ENCODE peak calls at places on chromosomes 5 and 9, in ten cellular contexts. One of them, this sample, is unnamed. For H3K36me3 and H3K4me1, the result is how much of the 10 kb centered on the place peaks cover.

GRCh38 chr5:175695161-175696126 is 37.6 kb downstream of the HRH2 start:
- DNase-seq in body of pancreas: no peak
- DNase-seq in heart left ventricle: no peak
- DNase-seq in K562: no peak
- DNase-seq in gastrocnemius medialis: no peak
- DNase-seq in IMR-90: no peak
- DNase-seq in ovary: no peak
- DNase-seq in esophagus squamous epithelium: no peak
- DNase-seq in tibial nerve: no peak
- DNase-seq in HCT116: no peak
- DNase-seq in this sample: no peak

GRCh38 chr9:86679979-86680378 is 267.3 kb downstream of the GAS1 start:
- DNase-seq in esophagus squamous epithelium: no peak
- DNase-seq in tibial nerve: no peak
- DNase-seq in heart left ventricle: no peak
- DNase-seq in body of pancreas: no peak
- DNase-seq in ovary: no peak
- DNase-seq in K562: no peak
- DNase-seq in HCT116: no peak
- DNase-seq in gastrocnemius medialis: no peak
- DNase-seq in IMR-90: no peak
- DNase-seq in this sample: no peak

GRCh38 chr9:110801426-110801825 is 132.8 kb downstream of the MUSK start:
- DNase-seq in IMR-90: no peak
- DNase-seq in gastrocnemius medialis: no peak
- DNase-seq in esophagus squamous epithelium: no peak
- DNase-seq in HCT116: no peak
- DNase-seq in body of pancreas: no peak
- DNase-seq in heart left ventricle: no peak
- DNase-seq in ovary: no peak
- DNase-seq in K562: no peak
- DNase-seq in tibial nerve: no peak
- DNase-seq in this sample: no peak

GRCh38 chr5:78920604-78921003 is 64.5 kb downstream of the ARSB start:
- DNase-seq in K562: peak
- DNase-seq in gastrocnemius medialis: no peak
- DNase-seq in ovary: no peak
- DNase-seq in heart left ventricle: no peak
- DNase-seq in esophagus squamous epithelium: no peak
- DNase-seq in HCT116: no peak
- DNase-seq in IMR-90: peak
- DNase-seq in tibial nerve: no peak
- DNase-seq in body of pancreas: no peak
- DNase-seq in this sample: no peak

GRCh38 chr5:83249156-83249555 is 171.8 kb downstream of the XRCC4 start:
- DNase-seq in IMR-90: no peak
- DNase-seq in tibial nerve: no peak
- DNase-seq in ovary: no peak
- DNase-seq in HCT116: no peak
- DNase-seq in esophagus squamous epithelium: no peak
- DNase-seq in gastrocnemius medialis: no peak
- DNase-seq in heart left ventricle: no peak
- DNase-seq in K562: no peak
- DNase-seq in body of pancreas: no peak
- DNase-seq in this sample: no peak

GRCh38 chr5:39208471-39208870 is 10.9 kb downstream of the FYB1 start:
- DNase-seq in esophagus squamous epithelium: no peak
- DNase-seq in tibial nerve: no peak
- DNase-seq in heart left ventricle: no peak
- DNase-seq in ovary: no peak
- DNase-seq in HCT116: no peak
- DNase-seq in body of pancreas: no peak
- DNase-seq in K562: no peak
- DNase-seq in IMR-90: no peak
- DNase-seq in gastrocnemius medialis: no peak
- DNase-seq in this sample: no peak

GRCh38 chr5:6083311-6083941 is 294.9 kb downstream of the MED10 start:
- DNase-seq in gastrocnemius medialis: no peak
- DNase-seq in esophagus squamous epithelium: no peak
- DNase-seq in HCT116: no peak
- DNase-seq in body of pancreas: no peak
- DNase-seq in IMR-90: no peak
- DNase-seq in ovary: no peak
- DNase-seq in heart left ventricle: no peak
- DNase-seq in tibial nerve: no peak
- DNase-seq in K562: no peak
- DNase-seq in this sample: no peak

GRCh38 chr9:90086076-90086475 is 481.3 kb downstream of the GADD45G start:
- DNase-seq in ovary: no peak
- DNase-seq in IMR-90: no peak
- DNase-seq in HCT116: no peak
- DNase-seq in heart left ventricle: no peak
- DNase-seq in esophagus squamous epithelium: no peak
- DNase-seq in K562: no peak
- DNase-seq in tibial nerve: no peak
- DNase-seq in body of pancreas: no peak
- DNase-seq in gastrocnemius medialis: no peak
- DNase-seq in this sample: no peak

GRCh38 chr5:10065428-10066000 is 184.2 kb downstream of the ATPSCKMT start:
- DNase-seq in esophagus squamous epithelium: no peak
- DNase-seq in tibial nerve: no peak
- DNase-seq in heart left ventricle: no peak
- DNase-seq in IMR-90: no peak
- DNase-seq in HCT116: no peak
- DNase-seq in ovary: no peak
- DNase-seq in body of pancreas: no peak
- DNase-seq in K562: no peak
- DNase-seq in gastrocnemius medialis: no peak
- DNase-seq in this sample: no peak

DNA sequence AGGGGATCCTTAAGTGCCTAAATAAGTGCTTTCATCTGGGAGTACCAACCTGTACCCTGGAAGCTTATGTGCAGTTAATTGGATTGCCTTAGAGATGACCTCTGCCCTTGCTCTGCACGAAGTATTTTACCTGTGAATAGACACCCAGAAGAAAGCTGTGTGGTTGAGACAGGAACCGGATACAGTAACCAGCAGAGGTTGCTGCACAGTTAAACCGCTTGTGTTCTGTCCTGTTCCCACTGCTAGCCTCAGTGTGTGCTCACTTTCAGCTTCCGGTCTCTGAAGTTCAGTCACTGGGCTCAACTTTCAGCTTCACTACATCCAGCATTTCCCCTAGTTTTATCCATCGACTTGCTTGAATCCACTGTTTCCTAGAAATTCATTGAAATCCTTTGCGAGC is 185.3 kb downstream of the FAM170A start:
- DNase-seq in HCT116: no peak
- DNase-seq in esophagus squamous epithelium: no peak
- DNase-seq in tibial nerve: no peak
- DNase-seq in gastrocnemius medialis: no peak
- DNase-seq in IMR-90: no peak
- DNase-seq in heart left ventricle: no peak
- DNase-seq in K562: no peak
- DNase-seq in ovary: no peak
- DNase-seq in body of pancreas: no peak
- DNase-seq in this sample: no peak
- H3K36me3 ChIP-seq in HCT116: under half
- H3K36me3 ChIP-seq in esophagus squamous epithelium: under half
- H3K36me3 ChIP-seq in tibial nerve: under half
- H3K36me3 ChIP-seq in gastrocnemius medialis: under half
- H3K36me3 ChIP-seq in IMR-90: under half
- H3K36me3 ChIP-seq in heart left ventricle: under half
- H3K36me3 ChIP-seq in K562: under half
- H3K36me3 ChIP-seq in ovary: under half
- H3K36me3 ChIP-seq in body of pancreas: under half
- H3K36me3 ChIP-seq in this sample: under half

DNA sequence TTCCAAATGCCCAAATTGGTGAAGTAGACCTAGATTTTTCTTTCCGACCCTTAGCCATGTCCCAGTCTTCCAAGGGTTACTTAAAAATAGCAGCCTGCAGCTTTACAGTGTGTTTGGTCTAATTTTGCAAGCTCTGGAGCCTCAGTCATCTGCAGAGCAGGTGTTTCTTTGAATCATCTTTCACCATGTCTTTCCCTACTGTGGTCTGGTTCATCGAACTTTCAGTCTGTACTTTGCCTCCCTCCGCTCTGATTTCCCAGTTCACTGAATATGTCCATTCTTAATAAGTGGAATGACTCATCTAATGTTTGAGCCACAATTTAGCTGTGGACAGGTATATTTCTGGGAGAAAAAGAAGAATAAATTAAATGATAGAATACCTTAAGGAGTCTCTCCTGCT is 1060.7 kb downstream of the EFNA5 start:
- DNase-seq in body of pancreas: no peak
- DNase-seq in ovary: no peak
- DNase-seq in K562: no peak
- DNase-seq in tibial nerve: no peak
- DNase-seq in esophagus squamous epithelium: no peak
- DNase-seq in HCT116: no peak
- DNase-seq in IMR-90: no peak
- DNase-seq in heart left ventricle: no peak
- DNase-seq in gastrocnemius medialis: no peak
- DNase-seq in this sample: no peak
- TF ChIP-seq POLR2A in body of pancreas: no peak
- TF ChIP-seq POLR2A in ovary: no peak
- TF ChIP-seq POLR2A in K562: no peak
- TF ChIP-seq POLR2A in tibial nerve: no peak
- TF ChIP-seq POLR2A in esophagus squamous epithelium: no peak
- TF ChIP-seq POLR2A in HCT116: no peak
- TF ChIP-seq POLR2A in IMR-90: no peak
- TF ChIP-seq POLR2A in heart left ventricle: no peak
- TF ChIP-seq POLR2A in gastrocnemius medialis: no peak
- TF ChIP-seq POLR2A in this sample: no peak

DNA sequence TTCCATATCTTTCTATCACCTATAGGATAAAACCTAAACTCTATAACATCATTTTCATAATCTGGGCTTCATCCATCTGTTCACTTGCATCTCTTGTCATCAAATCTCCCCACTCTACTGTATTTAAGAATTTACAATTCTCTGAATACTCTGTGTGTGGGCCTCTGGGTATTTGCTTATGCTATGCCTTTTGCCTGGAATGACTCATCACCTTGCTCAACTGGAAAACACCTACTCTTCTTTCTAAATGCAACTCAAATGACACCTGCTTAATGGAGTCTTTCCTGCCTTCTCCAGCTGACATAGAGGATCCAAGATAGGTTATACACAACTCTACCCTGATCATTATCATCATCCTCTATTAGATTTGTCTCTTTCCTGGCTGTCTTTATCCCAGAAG is 421.7 kb downstream of the SPATA31D1 start:
- DNase-seq in HCT116: no peak
- DNase-seq in esophagus squamous epithelium: no peak
- DNase-seq in ovary: no peak
- DNase-seq in IMR-90: peak
- DNase-seq in K562: no peak
- DNase-seq in heart left ventricle: no peak
- DNase-seq in gastrocnemius medialis: no peak
- DNase-seq in tibial nerve: no peak
- DNase-seq in body of pancreas: no peak
- DNase-seq in this sample: no peak
- H3K4me1 ChIP-seq in HCT116: under half
- H3K4me1 ChIP-seq in esophagus squamous epithelium: under half
- H3K4me1 ChIP-seq in ovary: under half
- H3K4me1 ChIP-seq in IMR-90: under half
- H3K4me1 ChIP-seq in K562: under half
- H3K4me1 ChIP-seq in heart left ventricle: under half
- H3K4me1 ChIP-seq in gastrocnemius medialis: under half
- H3K4me1 ChIP-seq in tibial nerve: under half
- H3K4me1 ChIP-seq in body of pancreas: under half
- H3K4me1 ChIP-seq in this sample: under half

GRCh38 chr9:136453326-136453725 is 13.7 kb upstream of the INPP5E start:
- DNase-seq in ovary: no peak
- DNase-seq in IMR-90: no peak
- DNase-seq in gastrocnemius medialis: no peak
- DNase-seq in body of pancreas: no peak
- DNase-seq in HCT116: no peak
- DNase-seq in tibial nerve: no peak
- DNase-seq in K562: no peak
- DNase-seq in esophagus squamous epithelium: no peak
- DNase-seq in heart left ventricle: no peak
- DNase-seq in this sample: no peak

GRCh38 chr9:136455043-136456002 is 15.7 kb upstream of the INPP5E start:
- DNase-seq in esophagus squamous epithelium: no peak
- DNase-seq in heart left ventricle: no peak
- DNase-seq in body of pancreas: no peak
- DNase-seq in ovary: no peak
- DNase-seq in tibial nerve: no peak
- DNase-seq in gastrocnemius medialis: no peak
- DNase-seq in K562: no peak
- DNase-seq in HCT116: no peak
- DNase-seq in IMR-90: no peak
- DNase-seq in this sample: no peak

GRCh38 chr9:136451221-136451877 is 11.7 kb upstream of the INPP5E start:
- DNase-seq in HCT116: no peak
- DNase-seq in tibial nerve: no peak
- DNase-seq in esophagus squamous epithelium: no peak
- DNase-seq in gastrocnemius medialis: no peak
- DNase-seq in body of pancreas: no peak
- DNase-seq in K562: no peak
- DNase-seq in IMR-90: no peak
- DNase-seq in ovary: no peak
- DNase-seq in heart left ventricle: no peak
- DNase-seq in this sample: no peak

GRCh38 chr9:136456257-136456656 is 16.6 kb upstream of the INPP5E start:
- DNase-seq in ovary: no peak
- DNase-seq in tibial nerve: no peak
- DNase-seq in heart left ventricle: no peak
- DNase-seq in IMR-90: no peak
- DNase-seq in esophagus squamous epithelium: no peak
- DNase-seq in gastrocnemius medialis: no peak
- DNase-seq in K562: no peak
- DNase-seq in HCT116: no peak
- DNase-seq in body of pancreas: no peak
- DNase-seq in this sample: no peak

DNA sequence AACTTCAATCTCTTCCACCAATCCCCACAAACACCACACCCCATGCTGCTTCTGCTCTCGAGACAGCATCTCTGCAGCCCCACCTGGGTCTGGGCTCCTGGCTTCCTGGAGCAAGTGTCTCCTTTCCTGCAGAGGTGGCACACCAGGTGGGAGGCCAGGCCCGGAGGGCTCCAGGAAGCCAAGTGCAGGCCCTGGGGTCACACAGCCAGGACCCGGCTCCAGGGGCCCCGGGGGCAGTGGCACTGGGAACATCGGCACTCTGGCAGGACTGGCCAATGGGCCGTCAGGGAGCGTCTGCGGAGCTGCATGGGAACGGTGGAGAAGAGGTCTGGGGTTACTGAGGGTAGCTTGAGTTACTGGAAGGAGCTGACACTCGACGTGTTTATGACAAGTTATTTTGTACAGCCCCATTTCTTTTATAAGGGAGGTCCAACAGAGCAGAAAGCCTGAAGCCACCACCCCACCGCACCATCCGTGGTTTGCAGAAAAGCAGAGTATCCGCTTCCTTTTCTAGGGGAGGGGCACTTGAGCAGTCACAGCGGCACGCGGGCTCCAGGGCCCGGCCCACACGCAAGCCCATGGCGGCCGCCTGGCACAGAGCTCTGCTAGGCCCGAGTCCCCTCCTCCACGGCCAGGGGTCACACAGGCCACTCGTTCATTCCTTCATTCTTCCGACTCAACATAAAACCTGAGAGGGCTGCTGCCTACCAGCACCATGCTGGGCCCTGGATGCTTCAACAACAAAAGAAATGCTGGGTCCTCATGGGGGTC is 14.6 kb upstream of the INPP5E start:
- DNase-seq in heart left ventricle: no peak
- DNase-seq in ovary: no peak
- DNase-seq in K562: no peak
- DNase-seq in HCT116: no peak
- DNase-seq in esophagus squamous epithelium: no peak
- DNase-seq in tibial nerve: no peak
- DNase-seq in IMR-90: no peak
- DNase-seq in body of pancreas: no peak
- DNase-seq in gastrocnemius medialis: no peak
- DNase-seq in this sample: no peak
- H3K36me3 ChIP-seq in heart left ventricle: half or more
- H3K36me3 ChIP-seq in ovary: under half
- H3K36me3 ChIP-seq in K562: half or more
- H3K36me3 ChIP-seq in HCT116: under half
- H3K36me3 ChIP-seq in esophagus squamous epithelium: under half
- H3K36me3 ChIP-seq in tibial nerve: half or more
- H3K36me3 ChIP-seq in IMR-90: half or more
- H3K36me3 ChIP-seq in body of pancreas: half or more
- H3K36me3 ChIP-seq in gastrocnemius medialis: half or more
- H3K36me3 ChIP-seq in this sample: under half

This sample was measured in uterus.